ENCODE peak calls at places on chromosomes 2 and 18, in four cellular contexts. X is body of pancreas, J is cardiac fibroblast, H is HFF-Myc. T is an unnamed sample.

GRCh38 chr2:179861027-179861776 is at the start of gene ZNF385B:
- DNase-seq in J (no peak), X (no peak), H (no peak), T (no peak)

GRCh38 chr2:177165731-177166711 is 46.6 kb upstream of the HNRNPA3 start:
- DNase-seq in X (peak; percentile 43), J (peak; percentile 32), H (no peak), T (no peak)

GRCh38 chr2:237883951-237884392 is 24.5 kb downstream of the RAMP1 start:
- DNase-seq in J (no peak), X (no peak), H (no peak), T (no peak)

GRCh38 chr2:232542715-232543467 is 3.4 kb downstream of the CHRNG start:
- DNase-seq in X (no peak), J (no peak), H (no peak), T (no peak)

GRCh38 chr2:83055338-83056010 is 1403.6 kb downstream of the SUCLG1 start:
- DNase-seq in X (no peak), H (peak; percentile 43), J (peak; percentile 92), T (no peak)

GRCh38 chr18:13587001-13587400 is 139.4 kb downstream of the FAM210A start:
- DNase-seq in X (no peak), J (no peak), H (no peak), T (peak; percentile 51)

GRCh38 chr2:239186516-239186915 is 214.3 kb downstream of the HDAC4 start:
- DNase-seq in H (no peak), X (no peak), J (no peak), T (peak; percentile 62)

GRCh38 chr2:10229462-10230099 is 73.1 kb upstream of the HPCAL1 start:
- DNase-seq in J (no peak), X (no peak), H (no peak), T (no peak)

GRCh38 chr2:71578665-71579371 is 125.5 kb downstream of the DYSF start:
- DNase-seq in X (peak; percentile 30), H (no peak), J (peak; percentile 27), T (no peak)

DNA sequence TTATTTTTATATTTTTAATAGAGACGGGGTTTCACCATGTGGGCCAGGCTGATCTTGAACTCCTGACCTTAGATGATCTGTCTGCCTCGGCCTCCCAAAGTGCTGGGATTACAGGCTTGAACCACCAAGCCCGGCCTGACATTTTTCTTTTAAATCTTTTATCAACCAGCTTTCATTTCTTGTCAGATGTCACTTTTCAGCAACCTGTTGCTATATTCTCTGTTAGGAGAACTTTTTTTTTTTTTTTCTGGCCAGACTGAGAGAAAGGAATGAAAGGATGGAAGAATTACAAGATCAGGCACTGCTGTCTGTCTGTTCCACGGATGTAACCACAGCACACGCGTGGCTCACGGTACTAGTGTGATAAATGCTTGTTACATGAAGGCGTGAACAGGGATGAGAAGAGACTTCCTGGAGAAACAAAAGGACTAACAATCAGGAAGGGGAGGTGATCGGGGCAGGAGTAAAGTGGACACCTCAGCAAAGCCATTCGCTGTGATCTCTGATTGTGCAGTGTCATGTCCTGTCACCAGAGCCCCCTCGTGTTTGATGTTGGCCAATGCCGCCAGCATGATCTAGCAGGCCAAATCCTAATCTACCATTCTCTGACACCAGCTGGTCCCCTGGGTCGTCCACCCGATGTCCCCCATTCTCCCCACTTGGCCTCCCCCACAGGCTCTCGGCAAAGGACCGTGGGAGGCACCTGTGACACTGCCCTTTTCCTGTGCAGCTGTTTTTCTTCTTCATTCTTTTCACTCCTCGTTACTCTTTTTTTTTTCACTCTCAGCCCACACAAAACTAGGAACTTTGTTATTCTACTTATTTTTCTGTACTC is 146.6 kb downstream of the TGIF1 start:
- DNase-seq in J (peak; percentile 64), H (no peak), X (peak; percentile 61), T (no peak)
- TF ChIP-seq CTCF in J (peak; percentile 18), H (peak; percentile 10), X (no peak), T (no peak)

DNA sequence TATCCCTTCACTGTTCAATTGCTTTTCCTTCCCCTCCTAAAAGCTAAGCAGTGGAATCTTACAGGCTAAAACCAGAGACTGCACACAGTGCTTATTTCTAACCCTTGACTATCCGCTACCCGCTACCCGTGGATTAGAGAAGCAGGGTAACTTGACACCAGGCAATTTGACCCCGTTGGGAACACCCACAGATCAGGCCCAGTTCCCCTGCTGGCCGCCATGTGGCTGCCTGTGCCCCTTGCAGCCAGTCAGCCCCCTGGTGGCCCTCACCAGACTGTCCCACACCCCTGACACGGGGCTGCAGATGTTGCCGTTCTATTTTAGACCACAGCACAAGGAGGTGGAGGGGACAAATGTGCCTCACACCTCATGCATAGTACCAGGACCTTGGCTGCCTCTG is 74.8 kb downstream of the TXNL1 start:
- DNase-seq in H (no peak), J (no peak), X (no peak), T (no peak)
- TF ChIP-seq CTCF in H (peak; percentile 29), J (no peak), X (no peak), T (peak; percentile 36)

GRCh38 chr2:219480004-219480403 is 18.7 kb upstream of the GMPPA start:
- DNase-seq in J (no peak), X (no peak), H (no peak), T (no peak)
- TF ChIP-seq CTCF in J (no peak), X (no peak), H (no peak), T (no peak)

DNA sequence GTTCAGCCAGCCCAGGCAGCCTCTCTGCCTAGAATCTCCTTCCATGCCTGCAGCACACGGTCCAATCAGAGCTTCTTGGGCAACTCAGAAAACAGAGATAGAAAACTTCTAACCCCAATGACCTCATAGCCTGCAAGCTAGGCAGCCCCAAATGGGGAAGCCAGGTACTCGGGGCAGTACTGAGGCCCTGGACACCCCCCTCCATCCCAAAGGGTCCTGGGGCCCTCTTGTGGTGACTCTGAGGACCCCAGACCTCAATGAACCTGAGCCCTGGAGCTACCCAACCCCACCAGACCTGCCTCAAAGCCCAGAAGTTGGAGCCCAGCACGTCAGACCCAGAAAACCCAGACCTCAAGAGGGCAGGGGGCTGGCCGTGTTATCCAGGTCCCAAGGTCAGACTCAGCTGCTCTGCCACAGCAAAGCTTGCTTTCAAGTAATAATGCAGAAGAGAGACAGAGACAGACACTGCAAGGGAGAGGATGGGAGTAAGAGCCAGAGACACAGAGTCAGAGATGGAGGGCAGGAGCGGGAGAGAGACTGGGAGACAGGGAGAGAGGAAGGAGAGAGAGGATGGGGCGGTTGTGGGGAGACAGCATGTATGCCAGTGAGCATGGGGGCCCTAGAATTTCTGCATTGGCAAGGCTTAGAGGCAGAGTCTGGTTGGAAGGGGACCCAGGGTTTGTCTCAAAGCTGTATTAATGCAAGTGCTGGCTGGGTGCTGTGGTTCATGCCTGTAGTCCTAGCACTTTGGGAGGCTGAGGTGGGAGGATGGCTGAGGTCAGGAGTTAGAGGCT is 28.2 kb downstream of the SERTAD2 start:
- DNase-seq in J (no peak), X (no peak), H (no peak), T (peak; percentile 63)
- TF ChIP-seq CTCF in J (no peak), X (no peak), H (no peak), T (no peak)

DNA sequence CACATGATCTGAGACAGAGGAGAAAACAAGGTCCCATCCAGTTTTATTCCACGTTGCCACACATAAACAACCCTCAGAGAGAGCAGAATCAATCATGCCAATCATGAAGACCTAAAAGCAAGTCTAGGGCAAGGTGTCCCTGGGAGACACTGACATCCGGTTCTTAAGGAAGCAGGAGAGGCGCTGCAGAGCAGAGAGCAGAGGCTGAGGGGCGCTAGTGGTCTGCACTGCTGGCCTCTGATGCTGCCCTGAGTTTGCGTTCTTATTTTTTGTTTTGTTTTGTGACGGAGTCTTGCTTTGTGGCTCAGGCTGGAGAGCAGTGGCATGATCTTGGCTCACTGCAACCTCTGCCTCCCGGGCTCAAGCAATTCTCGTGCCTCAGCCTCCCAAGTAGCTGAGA is 83.3 kb downstream of the SMIM21 start:
- DNase-seq in H (no peak), J (no peak), X (no peak), T (no peak)
- TF ChIP-seq CTCF in H (no peak), J (no peak), X (no peak), T (no peak)

GRCh38 chr2:109489296-109489695 is 124.5 kb downstream of the SEPTIN10 start:
- DNase-seq in J (no peak), H (no peak), X (no peak), T (no peak)

GRCh38 chr2:109482371-109482841 is 131.4 kb downstream of the SEPTIN10 start:
- DNase-seq in X (no peak), J (no peak), H (no peak), T (no peak)

GRCh38 chr2:109486711-109487130 is 127.0 kb downstream of the SEPTIN10 start:
- DNase-seq in J (no peak), H (no peak), X (no peak), T (no peak)

GRCh38 chr2:109487871-109488655 is 125.7 kb downstream of the SEPTIN10 start:
- DNase-seq in H (no peak), J (no peak), X (no peak), T (no peak)

GRCh38 chr2:109487237-109487869 is 126.4 kb downstream of the SEPTIN10 start:
- DNase-seq in H (peak; percentile 60), X (no peak), J (peak; percentile 54), T (no peak)
- TF ChIP-seq CTCF in H (no peak), X (no peak), J (no peak), T (no peak)

GRCh38 chr2:229910832-229911412 is 10.9 kb downstream of the TRIP12 start:
- DNase-seq in X (peak; percentile 16), H (no peak), J (peak; percentile 38), T (no peak)
- TF ChIP-seq CTCF in X (peak; percentile 16), H (peak; percentile 32), J (no peak), T (peak; percentile 48)

T was measured in osteocyte.